ENCODE peak calls at places on chromosomes 12 and 14, in five cellular contexts. One of them, this sample, is unnamed.

GRCh38 chr14:104888489-104889373 is 23.7 kb downstream of the CEP170B start:
- DNase-seq in brain microvascular endothelial cell: no peak
- DNase-seq in OCI-LY7: no peak
- DNase-seq in HCT116: no peak
- DNase-seq in heart left ventricle: peak; percentile 59
- DNase-seq in this sample: no peak

GRCh38 chr14:81219821-81220487 is 805 bp downstream of the GTF2A1 start:
- DNase-seq in brain microvascular endothelial cell: peak; percentile 2
- DNase-seq in OCI-LY7: peak; percentile 67
- DNase-seq in HCT116: no peak
- DNase-seq in heart left ventricle: peak; percentile 78
- DNase-seq in this sample: peak; percentile 69

GRCh38 chr12:51242150-51242549 is 3.5 kb downstream of the DAZAP2 start:
- DNase-seq in brain microvascular endothelial cell: no peak
- DNase-seq in OCI-LY7: no peak
- DNase-seq in HCT116: no peak
- DNase-seq in heart left ventricle: peak; percentile 67
- DNase-seq in this sample: no peak

GRCh38 chr12:1606021-1606622 is 11.7 kb upstream of the FBXL14 start:
- DNase-seq in brain microvascular endothelial cell: peak; percentile 79
- DNase-seq in OCI-LY7: no peak
- DNase-seq in HCT116: peak; percentile 72
- DNase-seq in heart left ventricle: peak; percentile 95
- DNase-seq in this sample: peak; percentile 96

GRCh38 chr12:72075401-72075800 is 136.8 kb downstream of the TPH2 start:
- DNase-seq in brain microvascular endothelial cell: no peak
- DNase-seq in OCI-LY7: no peak
- DNase-seq in HCT116: no peak
- DNase-seq in heart left ventricle: no peak
- DNase-seq in this sample: no peak

GRCh38 chr12:22709292-22709691 is 84.3 kb downstream of the ETNK1 start:
- DNase-seq in brain microvascular endothelial cell: no peak
- DNase-seq in OCI-LY7: peak; percentile 21
- DNase-seq in HCT116: peak; percentile 26
- DNase-seq in heart left ventricle: no peak
- DNase-seq in this sample: no peak

GRCh38 chr12:24852420-24852819 is 96.5 kb downstream of the BCAT1 start:
- DNase-seq in brain microvascular endothelial cell: no peak
- DNase-seq in OCI-LY7: peak; percentile 12
- DNase-seq in HCT116: no peak
- DNase-seq in heart left ventricle: no peak
- DNase-seq in this sample: no peak

GRCh38 chr12:5535531-5535930 is 103.6 kb downstream of the NTF3 start:
- DNase-seq in brain microvascular endothelial cell: no peak
- DNase-seq in OCI-LY7: no peak
- DNase-seq in HCT116: no peak
- DNase-seq in heart left ventricle: no peak
- DNase-seq in this sample: no peak

GRCh38 chr12:91418691-91419090 is 236.1 kb upstream of the DCN start:
- DNase-seq in brain microvascular endothelial cell: no peak
- DNase-seq in OCI-LY7: no peak
- DNase-seq in HCT116: no peak
- DNase-seq in heart left ventricle: no peak
- DNase-seq in this sample: no peak

GRCh38 chr14:87148655-87149054 is 844.3 kb downstream of the GALC start:
- DNase-seq in brain microvascular endothelial cell: no peak
- DNase-seq in OCI-LY7: no peak
- DNase-seq in HCT116: no peak
- DNase-seq in heart left ventricle: no peak
- DNase-seq in this sample: no peak

GRCh38 chr12:107448198-107448597 is 237.4 kb upstream of the PWP1 start:
- DNase-seq in brain microvascular endothelial cell: peak; percentile 18
- DNase-seq in OCI-LY7: peak; percentile 14
- DNase-seq in HCT116: peak; percentile 3
- DNase-seq in heart left ventricle: no peak
- DNase-seq in this sample: no peak

GRCh38 chr14:93086441-93087055 is 29.2 kb downstream of the ITPK1 start:
- DNase-seq in brain microvascular endothelial cell: no peak
- DNase-seq in OCI-LY7: no peak
- DNase-seq in HCT116: no peak
- DNase-seq in heart left ventricle: no peak
- DNase-seq in this sample: no peak

GRCh38 chr14:53850714-53851296 is 105.8 kb downstream of the BMP4 start:
- DNase-seq in brain microvascular endothelial cell: peak; percentile 18
- DNase-seq in OCI-LY7: no peak
- DNase-seq in HCT116: peak; percentile 40
- DNase-seq in heart left ventricle: no peak
- DNase-seq in this sample: no peak

GRCh38 chr12:19053218-19053617 is 76.3 kb upstream of the PLEKHA5 start:
- DNase-seq in brain microvascular endothelial cell: no peak
- DNase-seq in OCI-LY7: no peak
- DNase-seq in HCT116: no peak
- DNase-seq in heart left ventricle: no peak
- DNase-seq in this sample: no peak

GRCh38 chr14:54881761-54882401 is 20.7 kb downstream of the GCH1 start:
- DNase-seq in brain microvascular endothelial cell: no peak
- DNase-seq in OCI-LY7: peak; percentile 45
- DNase-seq in HCT116: no peak
- DNase-seq in heart left ventricle: no peak
- DNase-seq in this sample: no peak

GRCh38 chr12:104974626-104975290 is 11.4 kb upstream of the NOPCHAP1 start:
- DNase-seq in brain microvascular endothelial cell: no peak
- DNase-seq in OCI-LY7: peak; percentile 84
- DNase-seq in HCT116: no peak
- DNase-seq in heart left ventricle: no peak
- DNase-seq in this sample: no peak

GRCh38 chr12:21771311-21771710 is 3.2 kb downstream of the KCNJ8 start:
- DNase-seq in brain microvascular endothelial cell: no peak
- DNase-seq in OCI-LY7: no peak
- DNase-seq in HCT116: no peak
- DNase-seq in heart left ventricle: no peak
- DNase-seq in this sample: no peak

GRCh38 chr14:49861581-49861922 is 9.0 kb upstream of the NEMF start:
- DNase-seq in brain microvascular endothelial cell: peak; percentile 69
- DNase-seq in OCI-LY7: peak; percentile 83
- DNase-seq in HCT116: no peak
- DNase-seq in heart left ventricle: peak; percentile 72
- DNase-seq in this sample: peak; percentile 67

GRCh38 chr12:40970320-40970907 is 217.7 kb upstream of the PDZRN4 start:
- DNase-seq in brain microvascular endothelial cell: no peak
- DNase-seq in OCI-LY7: no peak
- DNase-seq in HCT116: peak; percentile 32
- DNase-seq in heart left ventricle: no peak
- DNase-seq in this sample: no peak
- TF ChIP-seq CTCF in brain microvascular endothelial cell: no peak
- TF ChIP-seq CTCF in OCI-LY7: peak; percentile 62
- TF ChIP-seq CTCF in HCT116: peak; percentile 56
- TF ChIP-seq CTCF in heart left ventricle: no peak
- TF ChIP-seq CTCF in this sample: no peak

GRCh38 chr14:102949062-102949800 is 26.8 kb downstream of the AMN start:
- DNase-seq in brain microvascular endothelial cell: peak; percentile 22
- DNase-seq in OCI-LY7: peak; percentile 61
- DNase-seq in HCT116: no peak
- DNase-seq in heart left ventricle: no peak
- DNase-seq in this sample: no peak
- H3K4me3 ChIP-seq in brain microvascular endothelial cell: no peak overlapping the region
- H3K4me3 ChIP-seq in OCI-LY7: no peak overlapping the region
- H3K4me3 ChIP-seq in HCT116: no peak overlapping the region
- H3K4me3 ChIP-seq in heart left ventricle: no peak overlapping the region
- H3K4me3 ChIP-seq in this sample: no peak overlapping the region

GRCh38 chr12:120199595-120200306 is 1.2 kb downstream of the RPLP0 start:
- DNase-seq in brain microvascular endothelial cell: peak; percentile 27
- DNase-seq in OCI-LY7: peak; percentile 33
- DNase-seq in HCT116: no peak
- DNase-seq in heart left ventricle: no peak
- DNase-seq in this sample: no peak
- H3K27ac ChIP-seq in brain microvascular endothelial cell: peak overlapping the region; percentile 87
- H3K27ac ChIP-seq in OCI-LY7: peak overlapping the region; percentile 87
- H3K27ac ChIP-seq in HCT116: peak overlapping the region; percentile 86
- H3K27ac ChIP-seq in heart left ventricle: peak overlapping the region; percentile 92
- H3K27ac ChIP-seq in this sample: peak overlapping the region; percentile 89

DNA sequence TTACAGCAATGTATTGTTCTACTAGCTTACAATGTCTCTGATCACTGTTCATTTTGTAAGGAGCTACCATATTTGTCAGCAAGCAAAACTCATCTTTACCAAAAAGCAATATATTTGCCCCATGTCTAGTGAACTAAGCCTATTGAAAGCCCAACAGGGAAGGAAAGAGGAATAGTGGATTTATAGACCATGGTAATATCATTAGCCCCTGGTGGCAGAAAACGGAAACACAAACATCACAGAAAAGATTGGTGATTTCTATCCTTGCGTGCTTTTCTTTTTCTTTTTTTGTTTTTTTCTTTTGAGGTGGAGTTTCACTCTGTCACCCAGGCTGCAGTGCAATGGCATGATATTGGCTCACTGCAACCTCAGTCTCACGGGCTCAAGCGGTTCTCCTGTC is 1562.4 kb upstream of the TMEM132C start:
- DNase-seq in brain microvascular endothelial cell: no peak
- DNase-seq in OCI-LY7: no peak
- DNase-seq in HCT116: no peak
- DNase-seq in heart left ventricle: no peak
- DNase-seq in this sample: no peak
- TF ChIP-seq CTCF in brain microvascular endothelial cell: no peak
- TF ChIP-seq CTCF in OCI-LY7: peak; percentile 53
- TF ChIP-seq CTCF in HCT116: peak; percentile 45
- TF ChIP-seq CTCF in heart left ventricle: no peak
- TF ChIP-seq CTCF in this sample: no peak

DNA sequence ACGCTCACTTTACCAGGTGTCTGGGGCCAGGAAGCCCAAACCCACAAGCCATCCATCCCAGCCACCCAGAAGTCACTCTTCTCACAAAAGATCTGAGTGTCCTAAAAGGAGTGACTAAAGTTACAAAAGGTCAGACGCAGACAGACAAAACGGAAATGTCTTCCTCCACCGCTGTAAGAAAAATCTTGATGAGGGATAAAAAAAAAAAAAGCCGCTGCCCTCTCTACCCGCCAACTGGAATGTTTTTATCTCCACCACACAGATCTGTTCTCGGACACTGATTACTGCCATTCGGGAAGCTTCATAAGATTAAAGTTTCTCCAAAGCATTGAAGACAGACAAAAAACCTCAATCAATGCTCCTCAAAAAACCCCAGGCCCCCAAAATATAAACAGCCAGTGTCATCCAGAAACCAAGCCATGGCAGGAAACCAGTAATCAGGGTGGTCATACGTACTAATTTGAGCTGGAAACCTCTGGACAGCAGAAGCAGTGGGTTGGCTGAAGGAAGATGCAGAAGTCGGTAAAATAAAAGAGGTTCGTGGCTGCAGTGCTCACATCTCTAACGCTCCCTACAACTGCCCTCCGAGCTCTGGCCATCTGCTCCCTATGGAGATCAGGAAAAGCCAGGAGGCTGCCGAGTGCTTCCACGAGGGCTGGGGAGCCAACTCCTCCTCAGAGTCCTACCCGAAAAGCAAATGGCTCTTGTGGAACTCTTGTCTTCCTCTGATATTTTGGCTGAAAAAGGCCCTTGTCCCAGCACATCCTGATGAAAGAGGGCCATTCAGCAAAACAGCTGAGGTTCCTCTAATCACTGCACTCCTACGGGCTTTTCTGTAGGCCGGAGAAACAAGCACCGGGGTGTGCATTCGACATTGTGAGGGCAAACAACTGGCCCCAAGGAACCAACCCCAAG is 30.3 kb downstream of the SSH1 start:
- DNase-seq in brain microvascular endothelial cell: no peak
- DNase-seq in OCI-LY7: no peak
- DNase-seq in HCT116: no peak
- DNase-seq in heart left ventricle: no peak
- DNase-seq in this sample: peak; percentile 35
- H3K4me3 ChIP-seq in brain microvascular endothelial cell: no peak overlapping the region
- H3K4me3 ChIP-seq in OCI-LY7: no peak overlapping the region
- H3K4me3 ChIP-seq in HCT116: no peak overlapping the region
- H3K4me3 ChIP-seq in heart left ventricle: peak overlapping the region; percentile 22
- H3K4me3 ChIP-seq in this sample: peak overlapping the region; percentile 15